ENCODE peak calls at places on chromosome 10, in five cellular contexts. One of them, this sample, is unnamed.

GRCh38 chr10:82505009-82505408 is 630.0 kb downstream of the NRG3 start:
- DNase-seq in SJSA1: no peak
- DNase-seq in GM23338: no peak
- DNase-seq in colonic mucosa: no peak
- DNase-seq in HCT116: no peak
- DNase-seq in this sample: no peak

GRCh38 chr10:71600856-71601255 is 118.7 kb downstream of the C10orf105 start:
- DNase-seq in HCT116: no peak
- DNase-seq in SJSA1: no peak
- DNase-seq in GM23338: no peak
- DNase-seq in colonic mucosa: no peak
- DNase-seq in this sample: no peak

GRCh38 chr10:77915299-77916105 is 11.1 kb downstream of the DLG5 start:
- DNase-seq in HCT116: no peak
- DNase-seq in SJSA1: no peak
- DNase-seq in GM23338: no peak
- DNase-seq in colonic mucosa: no peak
- DNase-seq in this sample: no peak

GRCh38 chr10:62186999-62187695 is 81.5 kb downstream of the RTKN2 start:
- DNase-seq in SJSA1: no peak
- DNase-seq in GM23338: no peak
- DNase-seq in HCT116: no peak
- DNase-seq in colonic mucosa: no peak
- DNase-seq in this sample: no peak

GRCh38 chr10:27998178-27998953 is 513 bp downstream of the ODAD2 start:
- DNase-seq in GM23338: peak; percentile 83
- DNase-seq in SJSA1: peak; percentile 46
- DNase-seq in HCT116: no peak
- DNase-seq in colonic mucosa: no peak
- DNase-seq in this sample: no peak

GRCh38 chr10:44925224-44925623 is 14.1 kb downstream of the TMEM72 start:
- DNase-seq in HCT116: no peak
- DNase-seq in colonic mucosa: no peak
- DNase-seq in SJSA1: peak; percentile 24
- DNase-seq in GM23338: peak; percentile 89
- DNase-seq in this sample: no peak

GRCh38 chr10:12658526-12658925 is 309.2 kb downstream of the CAMK1D start:
- DNase-seq in GM23338: no peak
- DNase-seq in colonic mucosa: no peak
- DNase-seq in HCT116: no peak
- DNase-seq in SJSA1: no peak
- DNase-seq in this sample: no peak

GRCh38 chr10:30803901-30804322 is 174.4 kb upstream of the LYZL2 start:
- DNase-seq in GM23338: no peak
- DNase-seq in colonic mucosa: no peak
- DNase-seq in HCT116: no peak
- DNase-seq in SJSA1: no peak
- DNase-seq in this sample: no peak

GRCh38 chr10:12348341-12348869 is 942 bp upstream of the CAMK1D start:
- DNase-seq in HCT116: no peak
- DNase-seq in SJSA1: no peak
- DNase-seq in GM23338: no peak
- DNase-seq in colonic mucosa: peak; percentile 50
- DNase-seq in this sample: no peak

GRCh38 chr10:127155221-127155620 is 41.2 kb downstream of the INSYN2A start:
- DNase-seq in HCT116: no peak
- DNase-seq in SJSA1: no peak
- DNase-seq in GM23338: no peak
- DNase-seq in colonic mucosa: no peak
- DNase-seq in this sample: no peak

GRCh38 chr10:15877836-15878576 is 17.7 kb upstream of the MINDY3 start:
- DNase-seq in colonic mucosa: no peak
- DNase-seq in SJSA1: no peak
- DNase-seq in HCT116: no peak
- DNase-seq in GM23338: peak; percentile 54
- DNase-seq in this sample: no peak
- H3K4me3 ChIP-seq in colonic mucosa: no peak overlapping the region
- H3K4me3 ChIP-seq in SJSA1: no peak overlapping the region
- H3K4me3 ChIP-seq in HCT116: no peak overlapping the region
- H3K4me3 ChIP-seq in GM23338: no peak overlapping the region
- H3K4me3 ChIP-seq in this sample: no peak overlapping the region

GRCh38 chr10:92242910-92243671 is 47.8 kb downstream of the CPEB3 start:
- DNase-seq in HCT116: peak; percentile 58
- DNase-seq in SJSA1: peak; percentile 43
- DNase-seq in colonic mucosa: peak; percentile 76
- DNase-seq in GM23338: peak; percentile 83
- DNase-seq in this sample: no peak
- H3K4me3 ChIP-seq in HCT116: peak overlapping the region; percentile 30
- H3K4me3 ChIP-seq in SJSA1: peak overlapping the region; percentile 7
- H3K4me3 ChIP-seq in colonic mucosa: peak overlapping the region; percentile 19
- H3K4me3 ChIP-seq in GM23338: peak overlapping the region; percentile 18
- H3K4me3 ChIP-seq in this sample: peak overlapping the region; percentile 20

GRCh38 chr10:122894261-122894944 is 15.0 kb upstream of the FAM24B start:
- DNase-seq in SJSA1: no peak
- DNase-seq in HCT116: no peak
- DNase-seq in colonic mucosa: no peak
- DNase-seq in GM23338: peak; percentile 6
- DNase-seq in this sample: no peak
- H3K4me3 ChIP-seq in SJSA1: no peak overlapping the region
- H3K4me3 ChIP-seq in HCT116: no peak overlapping the region
- H3K4me3 ChIP-seq in colonic mucosa: no peak overlapping the region
- H3K4me3 ChIP-seq in GM23338: no peak overlapping the region
- H3K4me3 ChIP-seq in this sample: no peak overlapping the region

GRCh38 chr10:92142949-92143348 is 147.9 kb downstream of the CPEB3 start:
- DNase-seq in GM23338: no peak
- DNase-seq in SJSA1: no peak
- DNase-seq in colonic mucosa: no peak
- DNase-seq in HCT116: no peak
- DNase-seq in this sample: no peak
- H3K4me3 ChIP-seq in GM23338: no peak overlapping the region
- H3K4me3 ChIP-seq in SJSA1: no peak overlapping the region
- H3K4me3 ChIP-seq in colonic mucosa: no peak overlapping the region
- H3K4me3 ChIP-seq in HCT116: no peak overlapping the region
- H3K4me3 ChIP-seq in this sample: no peak overlapping the region

DNA sequence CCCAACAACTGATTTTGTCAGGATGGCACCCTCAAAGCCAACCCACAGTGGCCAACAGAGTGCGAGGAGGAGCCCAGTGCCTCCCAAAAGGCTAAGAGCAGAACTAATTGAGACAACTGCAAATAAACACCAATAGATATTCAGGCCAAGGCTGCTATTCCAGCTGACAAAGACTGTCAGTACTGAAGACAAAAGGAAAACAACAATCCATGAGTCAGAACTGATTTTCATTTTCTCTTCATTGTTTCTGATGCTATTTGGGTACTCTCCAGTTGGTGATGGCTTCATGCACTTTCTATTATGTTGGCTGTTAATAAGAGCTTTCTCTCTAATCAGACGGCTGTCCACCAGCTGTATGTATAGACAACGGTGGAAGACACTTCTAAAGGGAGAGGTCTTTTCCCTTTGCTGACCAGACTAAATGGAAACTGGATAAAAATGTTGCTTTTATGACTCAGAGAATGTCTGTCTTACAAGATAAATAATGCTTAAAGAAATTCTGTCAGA is 515.9 kb downstream of the PARD3 start:
- DNase-seq in SJSA1: no peak
- DNase-seq in GM23338: no peak
- DNase-seq in HCT116: no peak
- DNase-seq in colonic mucosa: no peak
- DNase-seq in this sample: no peak
- H3K4me3 ChIP-seq in SJSA1: no peak overlapping the region
- H3K4me3 ChIP-seq in GM23338: no peak overlapping the region
- H3K4me3 ChIP-seq in HCT116: no peak overlapping the region
- H3K4me3 ChIP-seq in colonic mucosa: no peak overlapping the region
- H3K4me3 ChIP-seq in this sample: no peak overlapping the region

GRCh38 chr10:15347205-15347604 is 23.9 kb downstream of the FAM171A1 start:
- DNase-seq in SJSA1: no peak
- DNase-seq in HCT116: no peak
- DNase-seq in colonic mucosa: no peak
- DNase-seq in GM23338: no peak
- DNase-seq in this sample: no peak

GRCh38 chr10:15344876-15345285 is 26.2 kb downstream of the FAM171A1 start:
- DNase-seq in GM23338: peak; percentile 37
- DNase-seq in colonic mucosa: no peak
- DNase-seq in HCT116: no peak
- DNase-seq in SJSA1: no peak
- DNase-seq in this sample: peak; percentile 20

GRCh38 chr10:15348579-15348978 is 22.5 kb downstream of the FAM171A1 start:
- DNase-seq in SJSA1: no peak
- DNase-seq in HCT116: no peak
- DNase-seq in GM23338: peak; percentile 15
- DNase-seq in colonic mucosa: no peak
- DNase-seq in this sample: no peak

GRCh38 chr10:15345450-15345849 is 25.6 kb downstream of the FAM171A1 start:
- DNase-seq in HCT116: no peak
- DNase-seq in GM23338: no peak
- DNase-seq in SJSA1: no peak
- DNase-seq in colonic mucosa: no peak
- DNase-seq in this sample: no peak

DNA sequence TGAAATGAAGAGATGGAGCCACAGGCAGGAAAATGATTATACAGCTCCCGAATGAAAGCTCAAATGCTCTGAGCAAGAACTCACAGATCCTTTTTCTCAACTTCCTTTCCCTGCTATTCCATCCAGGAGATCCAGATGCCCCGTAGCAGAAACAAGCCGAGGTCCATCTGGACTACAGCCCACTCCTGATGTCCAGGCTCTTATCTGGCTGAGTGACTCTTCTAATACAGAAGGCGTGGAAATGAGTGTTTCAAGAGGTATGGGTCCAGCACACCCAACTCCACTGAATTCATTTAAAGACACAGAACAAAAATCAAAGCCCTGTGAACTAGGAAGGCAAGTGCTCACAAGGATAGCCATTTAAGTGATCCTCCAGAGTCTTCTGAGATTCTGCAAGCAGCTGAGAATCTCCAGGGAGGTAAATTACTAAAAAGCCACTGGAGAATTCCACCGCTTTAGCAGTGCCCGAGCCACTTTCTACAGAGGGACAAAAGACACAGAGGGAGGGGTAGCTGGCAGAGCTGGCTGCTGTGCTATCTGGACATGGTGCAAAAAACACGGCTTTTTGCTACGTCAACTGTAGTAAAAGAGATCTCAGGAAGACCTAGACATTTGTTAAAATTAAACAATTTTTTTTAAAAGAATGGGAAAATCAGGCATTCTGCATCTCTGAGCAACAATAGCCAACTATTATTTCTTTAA is 24.5 kb downstream of the FAM171A1 start:
- DNase-seq in HCT116: no peak
- DNase-seq in GM23338: no peak
- DNase-seq in colonic mucosa: no peak
- DNase-seq in SJSA1: no peak
- DNase-seq in this sample: no peak
- H3K4me3 ChIP-seq in HCT116: no peak overlapping the region
- H3K4me3 ChIP-seq in GM23338: no peak overlapping the region
- H3K4me3 ChIP-seq in colonic mucosa: no peak overlapping the region
- H3K4me3 ChIP-seq in SJSA1: no peak overlapping the region
- H3K4me3 ChIP-seq in this sample: no peak overlapping the region

GRCh38 chr10:78923644-78924318 is 145.0 kb upstream of the ZMIZ1 start:
- DNase-seq in HCT116: no peak
- DNase-seq in SJSA1: no peak
- DNase-seq in colonic mucosa: peak; percentile 34
- DNase-seq in GM23338: no peak
- DNase-seq in this sample: no peak
- H3K4me3 ChIP-seq in HCT116: no peak overlapping the region
- H3K4me3 ChIP-seq in SJSA1: no peak overlapping the region
- H3K4me3 ChIP-seq in colonic mucosa: no peak overlapping the region
- H3K4me3 ChIP-seq in GM23338: no peak overlapping the region
- H3K4me3 ChIP-seq in this sample: no peak overlapping the region